ENCODE peak calls at places on chromosomes 16 and 17, in four cellular contexts. F, U, L and Z are unnamed samples.

GRCh38 chr16:20610192-20610891 is 34.2 kb upstream of the ACSM2B start:
- DNase-seq in F (no peak), U (no peak), L (no peak), Z (no peak)

GRCh38 chr17:21345236-21345635 is 30.9 kb upstream of the KCNJ12 start:
- DNase-seq in F (peak), U (no peak), L (no peak), Z (no peak)

GRCh38 chr17:5226940-5227878 is 7.5 kb downstream of the SCIMP start:
- DNase-seq in F (no peak), U (no peak), L (no peak), Z (no peak)

GRCh38 chr16:27107185-27107592 is 40.5 kb downstream of the C16orf82 start:
- DNase-seq in F (no peak), U (no peak), L (no peak), Z (no peak)

GRCh38 chr17:1714488-1714979 is 4.4 kb upstream of the TLCD2 start:
- DNase-seq in F (peak), U (peak), L (peak), Z (no peak)

GRCh38 chr16:68802190-68802589 is 41.1 kb upstream of the TANGO6 start:
- DNase-seq in F (peak), U (no peak), L (no peak), Z (peak)

GRCh38 chr17:62596662-62597061 is 30.8 kb upstream of the MRC2 start:
- DNase-seq in F (no peak), U (no peak), L (no peak), Z (no peak)

GRCh38 chr16:29321585-29321984 is 84.9 kb downstream of the NPIPB11 start:
- DNase-seq in F (no peak), U (no peak), L (no peak), Z (no peak)

GRCh38 chr16:89187337-89188063 is 12.8 kb downstream of the SLC22A31 start:
- DNase-seq in F (no peak), U (no peak), L (no peak), Z (no peak)

GRCh38 chr17:78383725-78384471 is 5.4 kb downstream of the PGS1 start:
- DNase-seq in F (peak), U (peak), L (no peak), Z (peak)

GRCh38 chr16:11499295-11500089 is 87.2 kb downstream of the LITAF start:
- DNase-seq in F (peak), U (no peak), L (no peak), Z (no peak)

GRCh38 chr17:82237746-82238561 is 9.1 kb downstream of the SLC16A3 start:
- DNase-seq in F (no peak), U (no peak), L (no peak), Z (no peak)

GRCh38 chr17:71760062-71760720 is 360.6 kb upstream of the SOX9 start:
- DNase-seq in F (peak), U (no peak), L (no peak), Z (peak)

GRCh38 chr17:57735707-57736106 is 9.4 kb downstream of the CCDC182 start:
- DNase-seq in F (peak), U (no peak), L (no peak), Z (no peak)

GRCh38 chr17:83154311-83155127 is 75.1 kb downstream of the METRNL start:
- DNase-seq in F (no peak), U (no peak), L (no peak), Z (no peak)

GRCh38 chr17:8153957-8154607 is 1.9 kb upstream of the PER1 start:
- DNase-seq in F (peak), U (peak), L (peak), Z (peak)

GRCh38 chr16:8199390-8199789 is 390.9 kb downstream of the TMEM114 start:
- DNase-seq in F (no peak), U (no peak), L (no peak), Z (no peak)

GRCh38 chr16:84571506-84571905 is 46.4 kb downstream of the COTL1 start:
- DNase-seq in F (no peak), U (no peak), L (no peak), Z (no peak)

GRCh38 chr16:51535591-51535990 is 384.5 kb upstream of the SALL1 start:
- DNase-seq in F (no peak), U (no peak), L (no peak), Z (no peak)

GRCh38 chr17:63698381-63698885 is 1.5 kb downstream of the LIMD2 start:
- DNase-seq in F (no peak), U (no peak), L (no peak), Z (no peak)

GRCh38 chr17:31424944-31425582 is 33.6 kb downstream of the RAB11FIP4 start:
- DNase-seq in F (no peak), U (no peak), L (no peak), Z (no peak)

GRCh38 chr17:27624555-27624954 is 6.4 kb upstream of the LGALS9 start:
- DNase-seq in F (no peak), U (no peak), L (no peak), Z (no peak)

GRCh38 chr17:67628580-67629013 is 89.1 kb upstream of the NOL11 start:
- DNase-seq in F (no peak), U (no peak), L (no peak), Z (no peak)

GRCh38 chr16:22323998-22324786 is 27.0 kb downstream of the POLR3E start:
- DNase-seq in F (no peak), U (no peak), L (no peak), Z (no peak)

GRCh38 chr16:27322858-27323780 is 9.3 kb downstream of the IL4R start:
- DNase-seq in F (peak), U (no peak), L (no peak), Z (no peak)

GRCh38 chr17:11384131-11384530 is 143.1 kb downstream of the SHISA6 start:
- DNase-seq in F (no peak), U (no peak), L (no peak), Z (no peak)

GRCh38 chr17:63489291-63489690 is 12.4 kb downstream of the ACE start:
- DNase-seq in F (no peak), U (no peak), L (no peak), Z (no peak)